ENCODE peak calls at places on chromosomes 1 and 21, in nine cellular contexts. A is mesenchymal stem cell; T is dorsolateral prefrontal cortex; X is heart left ventricle; N is CD8-positive, alpha-beta memory T cell; R is brain microvascular endothelial cell; O is left ventricle myocardium inferior; S is Panc1; W is tibial nerve. K is an unnamed sample.
A peak's percentile ranks its signal among the peaks of the same experiment; 100 is the strongest.

GRCh38 chr1:111847519-111847918 is 91.8 kb downstream of the DDX20 start:
- DNase-seq in A (no peak), T (no peak), X (no peak), N (no peak), R (no peak), O (no peak), S (no peak), W (no peak), K (no peak)

GRCh38 chr1:912740-913301 is 10.9 kb upstream of the SAMD11 start:
- DNase-seq in A (no peak), T (no peak), X (peak; percentile 18), N (no peak), R (peak; percentile 28), O (peak; percentile 10), S (no peak), W (no peak), K (peak; percentile 93)

GRCh38 chr1:76075877-76076276 is 1.3 kb downstream of the ST6GALNAC3 start:
- DNase-seq in A (peak; percentile 8), T (no peak), X (no peak), N (no peak), R (no peak), O (no peak), S (no peak), W (no peak), K (no peak)

GRCh38 chr1:197725044-197725443 is 50.2 kb downstream of the DENND1B start:
- DNase-seq in A (peak; percentile 43), T (no peak), X (no peak), N (no peak), R (no peak), O (no peak), S (peak; percentile 18), W (no peak), K (no peak)

GRCh38 chr1:180778782-180779398 is 133.8 kb upstream of the KIAA1614 start:
- DNase-seq in A (no peak), T (no peak), X (no peak), N (no peak), R (no peak), O (no peak), S (no peak), W (no peak), K (no peak)

GRCh38 chr1:67626495-67627235 is 58.3 kb upstream of the GADD45A start:
- DNase-seq in A (peak; percentile 54), T (no peak), X (no peak), N (no peak), R (peak; percentile 91), O (no peak), S (no peak), W (no peak), K (peak; percentile 81)

GRCh38 chr1:29679828-29680558 is 443.7 kb downstream of the PTPRU start:
- DNase-seq in A (no peak), T (no peak), X (no peak), N (no peak), R (no peak), O (no peak), S (no peak), W (no peak), K (no peak)

GRCh38 chr1:220339581-220339980 is 67.3 kb upstream of the RAB3GAP2 start:
- DNase-seq in A (no peak), T (no peak), X (no peak), N (no peak), R (no peak), O (no peak), S (no peak), W (no peak), K (no peak)

GRCh38 chr1:244836598-244836997 is 1.1 kb downstream of the COX20 start:
- DNase-seq in A (no peak), T (no peak), X (no peak), N (no peak), R (no peak), O (no peak), S (no peak), W (no peak), K (no peak)
- H3K27ac ChIP-seq in A (peak overlapping the region; percentile 91), T (peak overlapping the region; percentile 100), X (peak overlapping the region; percentile 99), N (peak overlapping the region; percentile 98), R (peak overlapping the region; percentile 93), O (peak overlapping the region; percentile 99), S (peak overlapping the region; percentile 95), W (peak overlapping the region; percentile 100), K (peak overlapping the region; percentile 65)

GRCh38 chr1:12359734-12360133 is 129.9 kb downstream of the VPS13D start:
- DNase-seq in A (no peak), T (no peak), X (no peak), N (no peak), R (no peak), O (no peak), S (no peak), W (no peak), K (no peak)
- H3K27ac ChIP-seq in A (no peak overlapping the region), T (peak overlapping the region; percentile 33), X (no peak overlapping the region), N (no peak overlapping the region), R (no peak overlapping the region), O (peak overlapping the region; percentile 6), S (no peak overlapping the region), W (no peak overlapping the region), K (no peak overlapping the region)

GRCh38 chr21:38839370-38839681 is 33.6 kb downstream of the ETS2 start:
- DNase-seq in A (no peak), T (no peak), X (no peak), N (no peak), R (peak; percentile 58), O (no peak), S (no peak), W (no peak), K (peak; percentile 66)
- H3K27ac ChIP-seq in A (no peak overlapping the region), T (no peak overlapping the region), X (no peak overlapping the region), N (no peak overlapping the region), R (peak overlapping the region; percentile 98), O (no peak overlapping the region), S (peak overlapping the region; percentile 34), W (no peak overlapping the region), K (peak overlapping the region; percentile 98)

DNA sequence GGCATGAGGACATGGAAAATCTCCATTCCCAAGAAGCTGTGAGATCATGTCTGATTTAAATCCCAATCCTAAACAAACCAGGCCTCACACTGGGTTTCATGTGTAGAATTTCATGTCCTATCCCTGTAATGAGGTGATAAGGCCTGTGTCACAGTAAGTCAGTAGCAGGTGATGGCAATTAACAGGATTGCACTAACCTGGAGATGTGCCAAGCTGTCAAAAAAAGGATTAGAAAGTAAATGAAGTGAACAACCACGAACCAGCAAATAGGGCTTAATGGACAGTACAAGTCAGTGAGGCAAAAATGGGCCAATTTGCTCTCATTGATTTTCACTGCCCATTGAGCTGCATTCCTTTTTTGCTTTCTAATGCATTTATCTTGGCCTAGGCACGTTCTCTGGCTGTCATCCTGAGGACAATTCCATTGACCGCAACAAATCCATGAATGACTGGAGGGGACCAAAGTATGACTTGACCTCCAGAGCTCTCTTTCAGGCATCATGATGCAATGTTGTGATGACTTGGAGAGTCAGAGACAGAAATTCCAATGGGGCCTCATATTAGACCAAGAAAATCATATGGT is 673.7 kb upstream of the ADGRL2 start:
- DNase-seq in A (peak; percentile 26), T (no peak), X (no peak), N (no peak), R (peak; percentile 31), O (no peak), S (no peak), W (no peak), K (no peak)
- H3K27ac ChIP-seq in A (no peak overlapping the region), T (no peak overlapping the region), X (no peak overlapping the region), N (no peak overlapping the region), R (no peak overlapping the region), O (no peak overlapping the region), S (no peak overlapping the region), W (no peak overlapping the region), K (no peak overlapping the region)

DNA sequence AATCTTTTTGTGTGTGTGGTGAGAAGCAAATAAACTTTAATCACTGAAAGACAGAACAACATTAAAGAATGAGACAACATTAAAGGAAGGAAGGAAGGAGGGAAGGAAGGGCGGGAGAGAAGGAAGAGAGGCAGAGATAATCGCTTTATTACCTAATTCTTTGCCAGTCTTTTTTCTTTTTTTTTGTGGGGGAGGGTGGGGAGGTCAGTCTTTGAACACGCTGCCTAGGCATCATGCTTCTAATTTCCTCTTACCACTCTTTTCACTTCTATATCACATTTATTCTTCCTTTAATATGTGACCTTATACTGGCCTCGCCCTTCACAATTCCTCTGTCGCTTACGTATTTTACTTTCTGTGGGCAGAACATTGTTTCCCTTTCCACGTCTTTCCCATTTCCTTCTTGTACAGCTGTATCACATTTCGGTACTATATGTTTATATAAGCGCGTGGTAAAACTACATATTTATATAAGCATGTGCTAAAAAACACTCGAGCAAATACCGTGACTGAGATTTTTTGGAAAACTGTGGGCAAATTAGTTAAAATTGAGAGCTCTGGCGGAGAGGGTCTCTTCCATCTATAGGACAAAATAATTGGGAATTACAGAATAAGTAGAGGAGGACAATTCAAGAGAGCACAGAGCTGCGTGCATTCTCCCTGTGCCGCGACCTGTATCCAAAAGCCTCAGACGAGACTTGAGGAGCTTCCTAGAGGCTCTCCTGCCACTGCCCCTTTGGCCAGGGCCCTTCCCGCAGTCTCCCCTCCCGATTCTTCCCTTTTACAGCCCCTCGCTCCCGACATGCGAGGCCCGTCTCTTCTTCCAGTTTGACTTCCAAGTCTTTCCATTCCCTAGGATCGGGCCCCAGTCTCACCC is 812 bp upstream of the PRKAA2 start:
- DNase-seq in A (peak; percentile 60), T (no peak), X (no peak), N (no peak), R (peak; percentile 32), O (no peak), S (no peak), W (no peak), K (peak; percentile 74)
- H3K27ac ChIP-seq in A (peak overlapping the region; percentile 71), T (peak overlapping the region; percentile 68), X (peak overlapping the region; percentile 88), N (no peak overlapping the region), R (peak overlapping the region; percentile 25), O (peak overlapping the region; percentile 90), S (peak overlapping the region; percentile 71), W (peak overlapping the region; percentile 86), K (no peak overlapping the region)

DNA sequence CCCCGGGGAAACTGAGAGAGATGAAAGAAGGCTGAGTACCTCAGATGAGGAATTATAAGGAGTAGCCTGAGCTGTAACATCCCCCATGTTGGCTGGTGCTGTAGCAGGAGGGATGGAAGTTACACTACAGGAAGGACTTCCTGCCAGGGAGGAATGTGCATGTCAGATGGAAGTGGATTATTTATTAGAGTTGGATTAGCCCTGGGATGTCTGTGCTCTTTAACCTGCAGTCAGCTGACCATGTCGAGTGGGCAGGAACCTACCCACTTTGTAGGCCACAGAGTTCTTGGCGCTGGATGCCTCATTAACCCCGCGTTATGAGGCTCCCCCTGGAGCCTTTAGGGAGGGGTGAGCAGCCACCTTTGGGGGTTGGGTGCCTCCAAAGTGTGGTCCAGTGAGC is 757 bp upstream of the SEMA4A start:
- DNase-seq in A (peak; percentile 46), T (no peak), X (no peak), N (no peak), R (no peak), O (no peak), S (no peak), W (no peak), K (peak; percentile 80)
- H3K27ac ChIP-seq in A (no peak overlapping the region), T (no peak overlapping the region), X (no peak overlapping the region), N (no peak overlapping the region), R (no peak overlapping the region), O (no peak overlapping the region), S (no peak overlapping the region), W (no peak overlapping the region), K (no peak overlapping the region)

K was measured in osteoblast.